ENCODE peak calls at places on chromosomes 4 and X, in nine cellular contexts. E, Z, C, V, Q, K, X, R and G are unnamed samples.

GRCh38 chr4:62460329-62460728 is 1260.2 kb downstream of the ADGRL3 start:
- DNase-seq in E (no peak), Z (no peak), C (no peak), V (no peak), Q (no peak), K (no peak), X (no peak), R (no peak), G (no peak)

GRCh38 chr4:37008199-37008598 is 236.3 kb upstream of the NWD2 start:
- DNase-seq in E (peak), Z (no peak), C (peak), V (no peak), Q (no peak), K (peak), X (no peak), R (no peak), G (no peak)

GRCh38 chr4:26150948-26151347 is 169.9 kb upstream of the RBPJ start:
- DNase-seq in E (no peak), Z (no peak), C (no peak), V (no peak), Q (no peak), K (no peak), X (no peak), R (no peak), G (no peak)

GRCh38 chr4:86508436-86508835 is 85.7 kb upstream of the PTPN13 start:
- DNase-seq in E (no peak), Z (no peak), C (no peak), V (no peak), Q (no peak), K (peak), X (no peak), R (no peak), G (no peak)

GRCh38 chr4:20318899-20319291 is 67.2 kb downstream of the SLIT2 start:
- DNase-seq in E (no peak), Z (no peak), C (no peak), V (no peak), Q (no peak), K (no peak), X (no peak), R (no peak), G (no peak)

GRCh38 chrX:110410598-110410997 is 52.0 kb downstream of the RTL9 start:
- DNase-seq in E (no peak), Z (no peak), C (no peak), V (no peak), Q (no peak), K (no peak), X (no peak), R (no peak), G (no peak)

GRCh38 chr4:114028071-114028470 is 48.6 kb upstream of the ARSJ start:
- DNase-seq in E (no peak), Z (no peak), C (no peak), V (no peak), Q (no peak), K (no peak), X (no peak), R (no peak), G (no peak)

GRCh38 chr4:140302151-140302859 is 71.1 kb upstream of the SCOC start:
- DNase-seq in E (no peak), Z (no peak), C (no peak), V (no peak), Q (no peak), K (no peak), X (no peak), R (no peak), G (no peak)

GRCh38 chrX:115949900-115950822 is 220.4 kb upstream of the AGTR2 start:
- DNase-seq in E (no peak), Z (no peak), C (no peak), V (no peak), Q (peak), K (no peak), X (no peak), R (no peak), G (peak)

GRCh38 chr4:31045724-31046318 is 325.7 kb downstream of the PCDH7 start:
- DNase-seq in E (no peak), Z (no peak), C (no peak), V (no peak), Q (no peak), K (peak), X (no peak), R (no peak), G (no peak)

GRCh38 chrX:144601010-144601409 is 646.3 kb upstream of the SPANXN1 start:
- DNase-seq in E (no peak), Z (no peak), C (no peak), V (no peak), Q (no peak), K (no peak), X (no peak), R (no peak), G (no peak)

GRCh38 chr4:7198440-7199128 is 6.2 kb downstream of the SORCS2 start:
- DNase-seq in E (no peak), Z (no peak), C (no peak), V (no peak), Q (no peak), K (no peak), X (no peak), R (no peak), G (no peak)

GRCh38 chrX:111470681-111471403 is 40.6 kb upstream of the SERTM2 start:
- DNase-seq in E (no peak), Z (no peak), C (no peak), V (no peak), Q (no peak), K (no peak), X (no peak), R (no peak), G (no peak)